ENCODE peak calls at places on chromosomes 13 and 19, in five cellular contexts. One of them, this sample, is unnamed.

GRCh38 chr13:40993987-40994386 is 25.1 kb downstream of the ELF1 start:
- DNase-seq in naive B cell: no peak
- DNase-seq in aorta: no peak
- DNase-seq in stimulated activated naive CD4-positive, alpha-beta T cell: no peak
- DNase-seq in NCI-H1092: no peak
- DNase-seq in this sample: no peak

GRCh38 chr13:71396149-71396548 is 470.9 kb downstream of the DACH1 start:
- DNase-seq in naive B cell: no peak
- DNase-seq in aorta: no peak
- DNase-seq in stimulated activated naive CD4-positive, alpha-beta T cell: no peak
- DNase-seq in NCI-H1092: no peak
- DNase-seq in this sample: no peak

GRCh38 chr19:21704320-21704719 is 63.1 kb downstream of the ZNF100 start:
- DNase-seq in naive B cell: no peak
- DNase-seq in aorta: no peak
- DNase-seq in stimulated activated naive CD4-positive, alpha-beta T cell: no peak
- DNase-seq in NCI-H1092: no peak
- DNase-seq in this sample: no peak

GRCh38 chr13:113123226-113124150 is 889 bp downstream of the F10 start:
- DNase-seq in naive B cell: no peak
- DNase-seq in aorta: peak; percentile 82
- DNase-seq in stimulated activated naive CD4-positive, alpha-beta T cell: no peak
- DNase-seq in NCI-H1092: no peak
- DNase-seq in this sample: no peak

GRCh38 chr19:49408816-49409440 is 14.3 kb downstream of the PTH2 start:
- DNase-seq in naive B cell: no peak
- DNase-seq in aorta: no peak
- DNase-seq in stimulated activated naive CD4-positive, alpha-beta T cell: no peak
- DNase-seq in NCI-H1092: no peak
- DNase-seq in this sample: no peak

GRCh38 chr19:1041835-1042685 is 2.2 kb downstream of the ABCA7 start:
- DNase-seq in naive B cell: no peak
- DNase-seq in aorta: no peak
- DNase-seq in stimulated activated naive CD4-positive, alpha-beta T cell: no peak
- DNase-seq in NCI-H1092: no peak
- DNase-seq in this sample: no peak

GRCh38 chr13:21216332-21216731 is 39.9 kb downstream of the MRPL57 start:
- DNase-seq in naive B cell: no peak
- DNase-seq in aorta: no peak
- DNase-seq in stimulated activated naive CD4-positive, alpha-beta T cell: no peak
- DNase-seq in NCI-H1092: no peak
- DNase-seq in this sample: no peak

GRCh38 chr13:42401376-42401775 is 129.4 kb downstream of the AKAP11 start:
- DNase-seq in naive B cell: no peak
- DNase-seq in aorta: no peak
- DNase-seq in stimulated activated naive CD4-positive, alpha-beta T cell: no peak
- DNase-seq in NCI-H1092: no peak
- DNase-seq in this sample: no peak

GRCh38 chr19:42433503-42434260 is 6.5 kb upstream of the LIPE start:
- DNase-seq in naive B cell: peak; percentile 39
- DNase-seq in aorta: peak; percentile 91
- DNase-seq in stimulated activated naive CD4-positive, alpha-beta T cell: peak; percentile 10
- DNase-seq in NCI-H1092: no peak
- DNase-seq in this sample: peak; percentile 18

GRCh38 chr13:31521466-31521865 is 217.9 kb upstream of the RXFP2 start:
- DNase-seq in naive B cell: no peak
- DNase-seq in aorta: no peak
- DNase-seq in stimulated activated naive CD4-positive, alpha-beta T cell: no peak
- DNase-seq in NCI-H1092: no peak
- DNase-seq in this sample: no peak

GRCh38 chr13:74066937-74067336 is 67.3 kb downstream of the KLF12 start:
- DNase-seq in naive B cell: no peak
- DNase-seq in aorta: no peak
- DNase-seq in stimulated activated naive CD4-positive, alpha-beta T cell: no peak
- DNase-seq in NCI-H1092: no peak
- DNase-seq in this sample: no peak

GRCh38 chr19:22605275-22606211 is 28.6 kb upstream of the ZNF492 start:
- DNase-seq in naive B cell: no peak
- DNase-seq in aorta: no peak
- DNase-seq in stimulated activated naive CD4-positive, alpha-beta T cell: no peak
- DNase-seq in NCI-H1092: no peak
- DNase-seq in this sample: no peak

GRCh38 chr13:111422352-111422751 is 101.9 kb downstream of the TEX29 start:
- DNase-seq in naive B cell: no peak
- DNase-seq in aorta: peak; percentile 53
- DNase-seq in stimulated activated naive CD4-positive, alpha-beta T cell: no peak
- DNase-seq in NCI-H1092: peak; percentile 55
- DNase-seq in this sample: no peak

GRCh38 chr19:54190942-54191670 is at the start of gene TSEN34:
- DNase-seq in naive B cell: peak; percentile 97
- DNase-seq in aorta: peak; percentile 94
- DNase-seq in stimulated activated naive CD4-positive, alpha-beta T cell: peak; percentile 96
- DNase-seq in NCI-H1092: peak; percentile 75
- DNase-seq in this sample: peak; percentile 90

GRCh38 chr19:343941-344624 is 513 bp downstream of the MIER2 start:
- DNase-seq in naive B cell: no peak
- DNase-seq in aorta: peak; percentile 79
- DNase-seq in stimulated activated naive CD4-positive, alpha-beta T cell: no peak
- DNase-seq in NCI-H1092: no peak
- DNase-seq in this sample: peak; percentile 56

GRCh38 chr19:616732-617526 is 16.4 kb downstream of the POLRMT start:
- DNase-seq in naive B cell: no peak
- DNase-seq in aorta: no peak
- DNase-seq in stimulated activated naive CD4-positive, alpha-beta T cell: no peak
- DNase-seq in NCI-H1092: no peak
- DNase-seq in this sample: no peak

GRCh38 chr13:112955271-112955937 is 13.6 kb upstream of the MCF2L start:
- DNase-seq in naive B cell: no peak
- DNase-seq in aorta: no peak
- DNase-seq in stimulated activated naive CD4-positive, alpha-beta T cell: no peak
- DNase-seq in NCI-H1092: no peak
- DNase-seq in this sample: no peak

GRCh38 chr13:77391475-77391874 is 64.6 kb upstream of the MYCBP2 start:
- DNase-seq in naive B cell: no peak
- DNase-seq in aorta: no peak
- DNase-seq in stimulated activated naive CD4-positive, alpha-beta T cell: no peak
- DNase-seq in NCI-H1092: no peak
- DNase-seq in this sample: no peak

GRCh38 chr19:48419158-48419920 is 25.9 kb downstream of the GRIN2D start:
- DNase-seq in naive B cell: peak; percentile 67
- DNase-seq in aorta: no peak
- DNase-seq in stimulated activated naive CD4-positive, alpha-beta T cell: peak; percentile 47
- DNase-seq in NCI-H1092: no peak
- DNase-seq in this sample: no peak

This sample was measured in ovary.